ENCODE peak calls at places on chromosomes 7 and 10, in seven cellular contexts. V is effector memory CD8-positive, alpha-beta T cell; C is foreskin keratinocyte; M is PC-3; P is tibial nerve; W is activated T-cell treated with anti-CD3 and anti-CD28 coated beads for 4 hours; N is stimulated activated CD8-positive, alpha-beta memory T cell treated with anti-CD3 and anti-CD28 coated beads, Interleukin-12 subunit alpha, Interleukin-12 subunit beta, amount 100 ng/mL, for 4 hours. I is an unnamed sample.

GRCh38 chr7:103150192-103150591 is 1.3 kb upstream of the NAPEPLD start:
- DNase-seq in V (no peak), C (peak; percentile 76), M (peak; percentile 36), P (no peak), W (no peak), N (no peak), I (no peak)

GRCh38 chr10:43683451-43684197 is 34.9 kb upstream of the ZNF32 start:
- DNase-seq in V (no peak), C (no peak), M (peak; percentile 25), P (no peak), W (no peak), N (no peak), I (peak; percentile 22)

GRCh38 chr7:143002106-143002505 is 24.8 kb downstream of the OR9A2 start:
- DNase-seq in V (no peak), C (peak; percentile 5), M (peak; percentile 53), P (no peak), W (no peak), N (no peak), I (peak; percentile 29)

GRCh38 chr7:116806046-116806944 is 56.1 kb upstream of the CAPZA2 start:
- DNase-seq in V (no peak), C (no peak), M (no peak), P (no peak), W (no peak), N (no peak), I (no peak)

GRCh38 chr7:28755255-28755654 is 202.9 kb downstream of the TRIL start:
- DNase-seq in V (no peak), C (no peak), M (peak; percentile 61), P (peak; percentile 33), W (no peak), N (no peak), I (peak; percentile 53)

GRCh38 chr7:155192961-155193640 is 104.6 kb upstream of the INSIG1 start:
- DNase-seq in V (no peak), C (no peak), M (no peak), P (no peak), W (no peak), N (no peak), I (no peak)

GRCh38 chr7:137846588-137847417 is at the start of gene DGKI:
- DNase-seq in V (no peak), C (no peak), M (no peak), P (no peak), W (no peak), N (no peak), I (peak; percentile 26)

GRCh38 chr10:29022513-29022912 is 266.4 kb upstream of the LYZL1 start:
- DNase-seq in V (no peak), C (no peak), M (no peak), P (no peak), W (no peak), N (no peak), I (no peak)

GRCh38 chr7:69564454-69565417 is 33.5 kb upstream of the AUTS2 start:
- DNase-seq in V (no peak), C (peak; percentile 37), M (no peak), P (peak; percentile 12), W (no peak), N (no peak), I (no peak)

GRCh38 chr10:70601775-70602174 is 766 bp downstream of the PRF1 start:
- DNase-seq in V (no peak), C (no peak), M (no peak), P (no peak), W (no peak), N (no peak), I (no peak)

GRCh38 chr7:144127714-144128334 is 4.8 kb downstream of the OR2A14 start:
- DNase-seq in V (peak; percentile 75), C (peak; percentile 52), M (peak; percentile 88), P (peak; percentile 94), W (peak; percentile 83), N (peak; percentile 57), I (peak; percentile 67)

GRCh38 chr10:98610855-98611254 is 164.1 kb upstream of the HPS1 start:
- DNase-seq in V (no peak), C (no peak), M (no peak), P (no peak), W (no peak), N (no peak), I (no peak)

GRCh38 chr7:7686806-7687205 is 31.6 kb downstream of the RPA3 start:
- DNase-seq in V (no peak), C (no peak), M (no peak), P (no peak), W (no peak), N (no peak), I (no peak)

GRCh38 chr7:30625283-30625682 is 30.6 kb downstream of the GARS1 start:
- DNase-seq in V (no peak), C (no peak), M (no peak), P (no peak), W (no peak), N (no peak), I (no peak)

GRCh38 chr7:25009271-25009670 is 29.3 kb upstream of the OSBPL3 start:
- DNase-seq in V (no peak), C (peak; percentile 81), M (peak; percentile 72), P (no peak), W (no peak), N (no peak), I (peak; percentile 91)

GRCh38 chr7:78530351-78530750 is 731.8 kb downstream of the PHTF2 start:
- DNase-seq in V (no peak), C (peak; percentile 55), M (peak; percentile 46), P (no peak), W (no peak), N (no peak), I (peak; percentile 62)

GRCh38 chr7:72462311-72462710 is 50.2 kb upstream of the CALN1 start:
- DNase-seq in V (no peak), C (no peak), M (no peak), P (no peak), W (no peak), N (no peak), I (no peak)

GRCh38 chr7:2654059-2654458 is 22.3 kb downstream of the TTYH3 start:
- DNase-seq in V (no peak), C (no peak), M (no peak), P (no peak), W (no peak), N (no peak), I (no peak)

GRCh38 chr10:44878704-44879530 is 32.2 kb upstream of the TMEM72 start:
- DNase-seq in V (peak; percentile 53), C (peak; percentile 57), M (peak; percentile 28), P (peak; percentile 70), W (peak; percentile 59), N (peak; percentile 66), I (peak; percentile 86)